ENCODE peak calls at places on chromosomes 16 and 17, in seven cellular contexts. B is uterus, W is A549, I is prostate gland, R is adrenal gland, T is heart left ventricle, Z is IMR-90. O is an unnamed sample.

GRCh38 chr17:31579265-31579664 is 187.8 kb downstream of the RAB11FIP4 start:
- DNase-seq in B (no peak), W (no peak), I (no peak), R (no peak), T (no peak), Z (peak; percentile 57), O (peak; percentile 90)

GRCh38 chr17:15377608-15378007 is 36.2 kb upstream of the TEKT3 start:
- DNase-seq in B (no peak), W (no peak), I (no peak), R (no peak), T (no peak), Z (peak; percentile 54), O (no peak)

GRCh38 chr16:70418274-70418992 is 20.5 kb downstream of the ST3GAL2 start:
- DNase-seq in B (no peak), W (no peak), I (no peak), R (no peak), T (no peak), Z (no peak), O (no peak)

GRCh38 chr17:57213180-57213825 is 43.0 kb upstream of the MSI2 start:
- DNase-seq in B (no peak), W (no peak), I (no peak), R (no peak), T (no peak), Z (no peak), O (no peak)

GRCh38 chr17:7974638-7975131 is 27.7 kb upstream of the GUCY2D start:
- DNase-seq in B (no peak), W (no peak), I (no peak), R (no peak), T (no peak), Z (no peak), O (no peak)

GRCh38 chr17:50817142-50817751 is 18.1 kb upstream of the WFIKKN2 start:
- DNase-seq in B (peak; percentile 38), W (peak; percentile 75), I (no peak), R (peak; percentile 44), T (peak; percentile 49), Z (no peak), O (peak; percentile 34)

GRCh38 chr17:21275579-21276339 is 8.8 kb upstream of the MAP2K3 start:
- DNase-seq in B (peak; percentile 93), W (peak; percentile 98), I (peak; percentile 92), R (peak; percentile 95), T (peak; percentile 96), Z (peak; percentile 64), O (peak; percentile 94)

GRCh38 chr17:55166506-55166905 is 98.3 kb upstream of the HLF start:
- DNase-seq in B (no peak), W (no peak), I (no peak), R (no peak), T (no peak), Z (no peak), O (no peak)

GRCh38 chr17:6067060-6067459 is 3.1 kb upstream of the WSCD1 start:
- DNase-seq in B (no peak), W (no peak), I (no peak), R (peak; percentile 27), T (no peak), Z (no peak), O (no peak)

GRCh38 chr16:21156767-21157467 is 1.6 kb upstream of the LDAF1 start:
- DNase-seq in B (peak; percentile 32), W (peak; percentile 69), I (peak; percentile 35), R (no peak), T (peak; percentile 37), Z (peak; percentile 83), O (peak; percentile 33)

GRCh38 chr16:58301052-58301451 is 6.2 kb upstream of the PRSS54 start:
- DNase-seq in B (no peak), W (no peak), I (no peak), R (no peak), T (no peak), Z (no peak), O (no peak)

GRCh38 chr16:52372313-52372712 is 174.6 kb downstream of the TOX3 start:
- DNase-seq in B (no peak), W (no peak), I (no peak), R (no peak), T (no peak), Z (no peak), O (no peak)

GRCh38 chr16:73142069-73142880 is 94.3 kb upstream of the ZFHX3 start:
- DNase-seq in B (no peak), W (no peak), I (no peak), R (no peak), T (no peak), Z (no peak), O (no peak)

GRCh38 chr17:74295625-74296547 is 21.9 kb downstream of the DNAI2 start:
- DNase-seq in B (no peak), W (no peak), I (no peak), R (peak; percentile 36), T (peak; percentile 52), Z (no peak), O (no peak)

GRCh38 chr17:74299618-74300009 is 25.6 kb downstream of the DNAI2 start:
- DNase-seq in B (no peak), W (no peak), I (no peak), R (no peak), T (no peak), Z (no peak), O (peak; percentile 54)

GRCh38 chr17:74298690-74299617 is 24.9 kb downstream of the DNAI2 start:
- DNase-seq in B (no peak), W (no peak), I (no peak), R (no peak), T (no peak), Z (no peak), O (peak; percentile 82)

GRCh38 chr17:74297941-74298340 is 23.9 kb downstream of the DNAI2 start:
- DNase-seq in B (no peak), W (no peak), I (no peak), R (no peak), T (no peak), Z (no peak), O (no peak)

DNA sequence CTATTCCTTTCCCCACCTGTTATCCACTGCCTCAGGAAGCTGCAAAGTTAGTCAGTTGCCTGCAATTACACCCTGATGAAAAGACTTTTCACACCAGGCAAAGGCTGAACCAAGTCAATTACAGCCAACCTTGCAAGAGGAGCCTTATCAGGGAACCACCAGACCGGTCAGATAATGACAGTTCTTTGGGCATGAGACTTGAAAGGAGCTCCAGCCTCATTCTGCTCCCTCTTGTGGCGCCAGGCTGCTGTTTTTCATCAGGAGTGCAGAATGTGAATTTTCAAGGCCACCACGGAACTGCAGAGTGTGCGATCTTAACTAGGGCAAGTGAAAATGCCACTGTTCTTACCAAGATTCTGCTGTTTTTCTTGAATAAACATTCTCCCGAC is 22.5 kb downstream of the DNAI2 start:
- DNase-seq in B (peak; percentile 54), W (peak; percentile 60), I (peak; percentile 42), R (peak; percentile 68), T (peak; percentile 76), Z (peak; percentile 38), O (peak; percentile 89)
- TF ChIP-seq CTCF in B (peak; percentile 23), W (peak; percentile 53), I (peak; percentile 45), R (peak; percentile 54), T (peak; percentile 64), Z (peak; percentile 26), O (peak; percentile 77)

DNA sequence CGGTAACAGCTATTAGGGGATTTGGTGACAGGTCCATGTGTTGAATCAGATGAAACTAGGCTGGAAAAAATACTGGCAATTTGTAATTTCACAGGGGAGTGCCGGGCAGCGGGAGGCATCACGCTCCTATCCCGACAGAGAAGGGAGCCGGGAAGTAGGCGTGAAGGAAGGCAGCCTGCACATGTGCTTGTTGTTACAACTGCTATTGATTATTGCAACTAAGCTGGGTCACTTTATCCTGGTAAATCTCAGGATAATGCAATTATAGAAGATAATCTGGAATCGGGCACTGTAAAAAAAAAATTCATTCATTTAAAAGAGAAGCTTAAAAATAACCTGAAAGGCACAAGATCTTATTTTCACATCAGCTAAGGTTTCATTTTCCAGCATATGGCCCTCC is 180.6 kb downstream of the FOXL1 start:
- DNase-seq in B (no peak), W (no peak), I (no peak), R (no peak), T (no peak), Z (no peak), O (no peak)
- TF ChIP-seq POLR2A in B (no peak), W (no peak), I (no peak), R (no peak), T (no peak), Z (no peak), O (no peak)

GRCh38 chr16:10579965-10580918 is at the start of gene EMP2:
- DNase-seq in B (peak; percentile 88), W (peak; percentile 90), I (peak; percentile 79), R (peak; percentile 64), T (peak; percentile 90), Z (peak; percentile 65), O (peak; percentile 73)
- TF ChIP-seq CTCF in B (peak; percentile 57), W (peak; percentile 67), I (peak; percentile 69), R (no peak), T (peak; percentile 60), Z (peak; percentile 57), O (peak; percentile 36)

GRCh38 chr16:28258571-28258970 is 33.8 kb upstream of the SBK1 start:
- DNase-seq in B (no peak), W (no peak), I (no peak), R (no peak), T (peak; percentile 67), Z (peak; percentile 4), O (peak; percentile 91)
- TF ChIP-seq POLR2A in B (no peak), W (no peak), I (no peak), R (no peak), T (peak; percentile 59), Z (no peak), O (no peak)

DNA sequence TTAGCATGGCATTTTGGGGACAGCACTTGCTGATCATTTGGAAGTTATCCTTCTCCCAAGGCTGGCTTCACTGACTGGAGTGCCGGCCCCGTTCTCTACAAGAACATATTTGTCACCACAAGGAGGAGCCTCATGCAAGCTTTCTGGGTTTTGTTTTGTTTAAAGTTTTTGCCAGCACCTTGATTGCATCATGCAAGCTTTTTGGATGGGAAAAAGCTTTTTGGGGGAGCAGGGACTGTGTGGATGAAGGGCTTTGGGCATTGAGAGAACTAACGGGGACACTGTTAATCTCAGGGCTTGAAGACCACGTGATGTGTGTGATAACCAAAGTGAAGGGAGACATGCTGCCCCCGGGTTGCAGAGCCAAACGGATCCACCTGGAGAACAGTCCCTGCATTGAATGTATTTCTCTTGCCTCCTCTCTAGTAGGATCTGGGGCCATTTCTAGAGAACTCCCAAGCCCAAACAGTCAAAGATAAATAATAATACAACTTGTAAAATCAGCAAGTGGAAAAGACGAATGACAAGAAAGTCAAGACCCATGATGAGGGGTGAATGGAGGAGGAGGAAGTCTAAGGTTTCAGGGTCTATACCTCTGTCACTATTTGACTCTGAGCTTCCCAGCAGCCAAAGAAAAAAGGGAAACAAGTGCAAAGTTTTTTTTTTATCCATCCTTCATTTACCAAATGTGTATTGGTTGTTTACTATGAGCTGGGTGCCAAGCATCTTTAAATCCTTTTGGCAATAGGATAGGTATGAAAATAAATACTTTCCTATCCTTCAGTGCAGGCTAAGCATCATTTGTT is 17.2 kb downstream of the TMEM114 start:
- DNase-seq in B (no peak), W (peak; percentile 38), I (no peak), R (peak; percentile 20), T (no peak), Z (peak; percentile 37), O (no peak)
- TF ChIP-seq CTCF in B (no peak), W (peak; percentile 54), I (peak; percentile 34), R (peak; percentile 21), T (peak; percentile 7), Z (peak; percentile 53), O (no peak)

GRCh38 chr16:4336701-4337539 is 14.2 kb downstream of the PAM16 start:
- DNase-seq in B (no peak), W (no peak), I (no peak), R (no peak), T (no peak), Z (no peak), O (no peak)
- TF ChIP-seq POLR2A in B (no peak), W (no peak), I (no peak), R (no peak), T (no peak), Z (no peak), O (no peak)

GRCh38 chr17:45812102-45812501 is 28.0 kb downstream of the CRHR1 start:
- DNase-seq in B (no peak), W (peak; percentile 40), I (no peak), R (no peak), T (no peak), Z (no peak), O (peak; percentile 12)
- TF ChIP-seq CTCF in B (no peak), W (peak; percentile 12), I (no peak), R (no peak), T (peak; percentile 12), Z (no peak), O (peak; percentile 40)

O was measured in thyroid gland.